ENCODE peak calls at places on chromosomes 13 and 19, in four cellular contexts. One of them, this sample, is unnamed.

GRCh38 chr19:13146763-13147563 is 3.2 kb downstream of the STX10 start:
- DNase-seq in SW 1271: no peak
- DNase-seq in HT1080: no peak
- DNase-seq in naive thymus-derived CD8-positive, alpha-beta T cell: no peak
- DNase-seq in this sample: peak

GRCh38 chr19:33487901-33488817 is 33.4 kb downstream of the PEPD start:
- DNase-seq in SW 1271: no peak
- DNase-seq in HT1080: no peak
- DNase-seq in naive thymus-derived CD8-positive, alpha-beta T cell: no peak
- DNase-seq in this sample: no peak

GRCh38 chr13:44103721-44104490 is 224.2 kb downstream of the LACC1 start:
- DNase-seq in SW 1271: no peak
- DNase-seq in HT1080: no peak
- DNase-seq in naive thymus-derived CD8-positive, alpha-beta T cell: no peak
- DNase-seq in this sample: no peak

GRCh38 chr13:103101500-103101899 is 35.3 kb upstream of the SLC10A2 start:
- DNase-seq in SW 1271: no peak
- DNase-seq in HT1080: no peak
- DNase-seq in naive thymus-derived CD8-positive, alpha-beta T cell: no peak
- DNase-seq in this sample: no peak

GRCh38 chr13:39982745-39983144 is 327.3 kb downstream of the COG6 start:
- DNase-seq in SW 1271: no peak
- DNase-seq in HT1080: no peak
- DNase-seq in naive thymus-derived CD8-positive, alpha-beta T cell: no peak
- DNase-seq in this sample: no peak

GRCh38 chr19:33767898-33768413 is 28.7 kb upstream of the KCTD15 start:
- DNase-seq in SW 1271: no peak
- DNase-seq in HT1080: no peak
- DNase-seq in naive thymus-derived CD8-positive, alpha-beta T cell: no peak
- DNase-seq in this sample: peak

GRCh38 chr13:109755997-109756396 is 30.4 kb downstream of the IRS2 start:
- DNase-seq in SW 1271: no peak
- DNase-seq in HT1080: no peak
- DNase-seq in naive thymus-derived CD8-positive, alpha-beta T cell: no peak
- DNase-seq in this sample: no peak

GRCh38 chr19:23093832-23094231 is 23.0 kb upstream of the ZNF730 start:
- DNase-seq in SW 1271: no peak
- DNase-seq in HT1080: no peak
- DNase-seq in naive thymus-derived CD8-positive, alpha-beta T cell: no peak
- DNase-seq in this sample: no peak

GRCh38 chr13:98228661-98229349 is 51.7 kb upstream of the RNF113B start:
- DNase-seq in SW 1271: no peak
- DNase-seq in HT1080: no peak
- DNase-seq in naive thymus-derived CD8-positive, alpha-beta T cell: no peak
- DNase-seq in this sample: no peak

GRCh38 chr19:37594982-37595382 is 306 bp downstream of the ZNF540 start:
- DNase-seq in SW 1271: peak
- DNase-seq in HT1080: no peak
- DNase-seq in naive thymus-derived CD8-positive, alpha-beta T cell: peak
- DNase-seq in this sample: peak

GRCh38 chr13:43087960-43088580 is 64.7 kb downstream of the DNAJC15 start:
- DNase-seq in SW 1271: no peak
- DNase-seq in HT1080: no peak
- DNase-seq in naive thymus-derived CD8-positive, alpha-beta T cell: no peak
- DNase-seq in this sample: peak

GRCh38 chr13:113378825-113379224 is 14.9 kb upstream of the GRTP1 start:
- DNase-seq in SW 1271: no peak
- DNase-seq in HT1080: no peak
- DNase-seq in naive thymus-derived CD8-positive, alpha-beta T cell: no peak
- DNase-seq in this sample: no peak

GRCh38 chr19:6239871-6240676 is 39.7 kb downstream of the MLLT1 start:
- DNase-seq in SW 1271: no peak
- DNase-seq in HT1080: no peak
- DNase-seq in naive thymus-derived CD8-positive, alpha-beta T cell: no peak
- DNase-seq in this sample: no peak

GRCh38 chr19:1503089-1503924 is 9.5 kb downstream of the ADAMTSL5 start:
- DNase-seq in SW 1271: no peak
- DNase-seq in HT1080: no peak
- DNase-seq in naive thymus-derived CD8-positive, alpha-beta T cell: peak
- DNase-seq in this sample: peak

GRCh38 chr13:82636119-82636518 is 1246.2 kb downstream of the SLITRK1 start:
- DNase-seq in SW 1271: no peak
- DNase-seq in HT1080: peak
- DNase-seq in naive thymus-derived CD8-positive, alpha-beta T cell: no peak
- DNase-seq in this sample: no peak

GRCh38 chr13:74867460-74867859 is 614.5 kb downstream of the TBC1D4 start:
- DNase-seq in SW 1271: no peak
- DNase-seq in HT1080: peak
- DNase-seq in naive thymus-derived CD8-positive, alpha-beta T cell: no peak
- DNase-seq in this sample: no peak

GRCh38 chr19:46299004-46299509 is 2.2 kb downstream of the HIF3A start:
- DNase-seq in SW 1271: peak
- DNase-seq in HT1080: peak
- DNase-seq in naive thymus-derived CD8-positive, alpha-beta T cell: no peak
- DNase-seq in this sample: peak

GRCh38 chr19:15466851-15467733 is 2.7 kb upstream of the RASAL3 start:
- DNase-seq in SW 1271: peak
- DNase-seq in HT1080: peak
- DNase-seq in naive thymus-derived CD8-positive, alpha-beta T cell: no peak
- DNase-seq in this sample: peak

This sample was measured in RPMI7951.